ENCODE peak calls at places on chromosomes 2 and 18, in five cellular contexts. B is A549, W is sigmoid colon, G is tibial nerve, A is esophagus muscularis mucosa. H is an unnamed sample. For H3K4me1, the result is how much of the 10 kb centered on the place peaks cover.

GRCh38 chr2:3536682-3537632 is 17.6 kb upstream of the ADI1 start:
- DNase-seq in B (peak), W (peak), G (no peak), A (no peak), H (no peak)

GRCh38 chr2:85772019-85772745 is 18.4 kb downstream of the ATOH8 start:
- DNase-seq in B (peak), W (peak), G (peak), A (peak), H (peak)

GRCh38 chr18:65403534-65403933 is 347.3 kb upstream of the CDH7 start:
- DNase-seq in B (no peak), W (no peak), G (no peak), A (no peak), H (no peak)

GRCh38 chr2:35163948-35164347 is 1191.6 kb upstream of the CRIM1 start:
- DNase-seq in B (no peak), W (no peak), G (no peak), A (no peak), H (no peak)

GRCh38 chr18:70234667-70235459 is 29.4 kb upstream of the RTTN start:
- DNase-seq in B (peak), W (no peak), G (no peak), A (no peak), H (no peak)

GRCh38 chr2:36587556-36587955 is 10.4 kb downstream of the FEZ2 start:
- DNase-seq in B (no peak), W (no peak), G (no peak), A (no peak), H (no peak)

GRCh38 chr2:231000211-231000904 is 4.4 kb downstream of the SPATA3 start:
- DNase-seq in B (peak), W (peak), G (no peak), A (no peak), H (peak)

GRCh38 chr18:67682516-67682915 is 166.0 kb upstream of the DSEL start:
- DNase-seq in B (no peak), W (no peak), G (no peak), A (no peak), H (no peak)

GRCh38 chr2:42089340-42089925 is 41.6 kb downstream of the PKDCC start:
- DNase-seq in B (peak), W (peak), G (no peak), A (no peak), H (peak)

GRCh38 chr2:28413152-28413895 is 20.7 kb downstream of the FOSL2 start:
- DNase-seq in B (peak), W (peak), G (no peak), A (no peak), H (no peak)

GRCh38 chr2:70553584-70554337 is at the start of gene TGFA:
- DNase-seq in B (peak), W (peak), G (peak), A (peak), H (peak)

GRCh38 chr2:61658841-61659780 is 121.0 kb upstream of the XPO1 start:
- DNase-seq in B (peak), W (no peak), G (no peak), A (no peak), H (peak)

GRCh38 chr2:132489150-132489549 is 72.5 kb downstream of the GPR39 start:
- DNase-seq in B (no peak), W (no peak), G (no peak), A (peak), H (no peak)

GRCh38 chr2:156399224-156399949 is 36.8 kb upstream of the GPD2 start:
- DNase-seq in B (no peak), W (no peak), G (no peak), A (no peak), H (peak)

GRCh38 chr2:204110250-204111183 is 174.0 kb downstream of the ICOS start:
- DNase-seq in B (no peak), W (no peak), G (no peak), A (no peak), H (peak)

GRCh38 chr2:10166489-10167295 is 44.2 kb downstream of the RRM2 start:
- DNase-seq in B (no peak), W (no peak), G (no peak), A (no peak), H (no peak)

GRCh38 chr2:162787616-162788015 is 51.0 kb downstream of the KCNH7 start:
- DNase-seq in B (no peak), W (peak), G (no peak), A (no peak), H (no peak)

GRCh38 chr18:2589345-2590060 is 18.1 kb downstream of the NDC80 start:
- DNase-seq in B (no peak), W (no peak), G (no peak), A (no peak), H (no peak)

GRCh38 chr18:2590303-2590702 is 18.9 kb downstream of the NDC80 start:
- DNase-seq in B (no peak), W (no peak), G (no peak), A (no peak), H (no peak)

GRCh38 chr18:2587788-2588187 is 16.4 kb downstream of the NDC80 start:
- DNase-seq in B (no peak), W (no peak), G (no peak), A (no peak), H (no peak)

GRCh38 chr18:2588666-2589344 is 17.4 kb downstream of the NDC80 start:
- DNase-seq in B (no peak), W (no peak), G (no peak), A (no peak), H (no peak)
- H3K4me1 ChIP-seq in B (under half), W (under half), G (under half), A (under half), H (under half)

DNA sequence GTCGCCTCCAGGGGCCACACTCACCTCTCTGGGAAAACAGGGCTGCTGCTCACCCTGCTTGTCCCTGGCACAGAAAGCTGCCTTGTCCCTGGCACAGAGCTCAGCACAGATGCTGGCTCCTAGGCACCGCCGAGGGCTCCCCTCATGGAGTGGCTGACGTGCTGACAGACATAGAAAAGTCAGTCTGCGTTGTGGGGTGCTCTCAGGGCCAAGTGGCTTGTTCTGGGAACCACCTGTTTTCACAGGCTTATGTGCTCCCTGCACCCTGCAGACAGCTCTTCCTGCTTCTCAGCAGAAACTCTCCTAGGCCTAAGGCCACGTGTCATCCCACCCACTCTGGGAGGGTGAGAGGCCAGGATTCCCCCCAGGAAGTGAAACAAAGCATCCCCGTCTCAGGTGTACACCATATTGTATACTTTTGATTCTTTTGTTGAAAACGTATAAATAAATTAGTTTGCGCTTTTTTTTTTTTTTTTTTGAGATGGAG is 84.7 kb upstream of the TMEM200C start:
- DNase-seq in B (no peak), W (no peak), G (no peak), A (peak), H (no peak)
- TF ChIP-seq EP300 in B (no peak), W (no peak), G (no peak), A (no peak), H (no peak)

GRCh38 chr18:56637897-56638231 is 528 bp downstream of the TXNL1 start:
- DNase-seq in B (no peak), W (no peak), G (no peak), A (no peak), H (no peak)

GRCh38 chr18:56635007-56635406 is 3.4 kb downstream of the TXNL1 start:
- DNase-seq in B (no peak), W (no peak), G (no peak), A (no peak), H (no peak)

GRCh38 chr18:56627991-56628390 is 10.4 kb downstream of the TXNL1 start:
- DNase-seq in B (no peak), W (no peak), G (no peak), A (no peak), H (no peak)

GRCh38 chr18:56632070-56633022 is 6.0 kb downstream of the TXNL1 start:
- DNase-seq in B (no peak), W (no peak), G (no peak), A (no peak), H (no peak)
- H3K4me1 ChIP-seq in B (under half), W (half or more), G (under half), A (half or more), H (under half)

GRCh38 chr2:55059793-55060192 is 9.5 kb upstream of the RTN4 start:
- DNase-seq in B (no peak), W (no peak), G (no peak), A (no peak), H (no peak)
- TF ChIP-seq EP300 in B (no peak), W (no peak), G (no peak), A (no peak), H (no peak)

DNA sequence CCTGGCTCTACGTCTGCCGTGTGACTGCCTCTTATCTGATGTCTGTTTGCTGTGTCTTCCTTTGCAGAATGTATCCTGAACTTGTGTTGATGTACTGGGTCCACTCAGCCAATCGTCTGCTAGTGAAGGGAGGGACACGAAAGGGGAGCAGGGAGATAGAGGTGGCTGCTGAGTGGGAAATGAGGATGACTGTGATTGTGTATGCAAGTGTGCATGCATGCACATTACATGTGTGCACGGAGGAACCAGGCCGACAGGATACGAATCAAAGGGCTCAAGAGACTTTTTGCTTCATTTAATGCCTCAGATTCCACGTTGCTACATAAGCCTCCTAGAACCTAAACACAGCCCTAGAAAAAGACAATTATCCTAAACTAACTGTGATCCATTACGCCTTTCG is 111.2 kb downstream of the TFCP2L1 start:
- DNase-seq in B (no peak), W (no peak), G (no peak), A (no peak), H (peak)
- H3K4me1 ChIP-seq in B (under half), W (under half), G (under half), A (under half), H (under half)

DNA sequence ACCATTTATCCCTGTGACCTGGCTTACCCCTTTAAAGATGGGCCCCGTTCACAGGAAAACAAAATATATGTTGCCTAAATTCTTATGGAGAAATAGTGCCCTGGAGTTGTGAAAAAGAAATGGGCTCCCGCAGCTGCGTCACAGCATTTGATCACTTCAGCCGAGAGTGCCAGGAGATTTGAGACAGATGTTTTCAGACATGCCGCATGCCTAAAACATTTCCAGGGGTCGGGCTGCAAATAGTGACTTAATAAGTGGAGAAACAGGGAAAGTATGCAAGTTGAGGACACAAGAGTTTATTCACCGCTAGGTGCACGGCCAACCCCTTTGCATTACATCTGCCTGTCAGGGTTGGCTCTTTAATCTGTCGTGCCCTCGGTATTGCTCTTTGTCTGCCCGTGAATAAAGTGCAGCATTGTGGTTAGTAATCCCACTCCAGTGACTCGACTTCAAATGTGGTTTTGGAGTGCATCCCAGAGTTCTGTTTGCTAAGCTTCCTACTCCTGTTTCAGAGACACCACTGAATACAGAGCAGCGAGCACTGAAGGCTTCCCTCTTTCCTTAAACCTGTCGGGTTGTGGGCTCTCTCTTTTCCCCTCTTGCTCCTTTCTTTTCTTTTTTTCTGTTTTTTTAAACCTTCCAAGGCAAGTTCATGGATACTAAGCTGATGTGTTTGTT is 187.5 kb downstream of the LTBP1 start:
- DNase-seq in B (peak), W (peak), G (peak), A (peak), H (peak)
- TF ChIP-seq EP300 in B (no peak), W (no peak), G (no peak), A (peak), H (no peak)

H was measured in stomach.